ENCODE peak calls at places on chromosomes 16 and 17, in six cellular contexts. T, F, V, Y, E and A are unnamed samples. For H3K4me1, the result is how much of the 10 kb centered on the place peaks cover.

GRCh38 chr17:39231587-39232551 is 6.1 kb upstream of the STAC2 start:
- DNase-seq in T (no peak), F (no peak), V (no peak), Y (peak), E (peak), A (peak)

GRCh38 chr17:31673076-31673475 is 186.0 kb downstream of the COPRS start:
- DNase-seq in T (no peak), F (no peak), V (no peak), Y (no peak), E (no peak), A (no peak)

GRCh38 chr17:9907131-9907530 is 2.1 kb upstream of the RCVRN start:
- DNase-seq in T (no peak), F (no peak), V (no peak), Y (no peak), E (no peak), A (no peak)

GRCh38 chr17:52824542-52824941 is 666.0 kb upstream of the CA10 start:
- DNase-seq in T (no peak), F (no peak), V (no peak), Y (no peak), E (no peak), A (peak)

GRCh38 chr16:10656618-10657017 is 38.1 kb downstream of the TEKT5 start:
- DNase-seq in T (no peak), F (no peak), V (no peak), Y (no peak), E (no peak), A (no peak)

GRCh38 chr17:30530346-30531025 is 53.3 kb downstream of the GOSR1 start:
- DNase-seq in T (no peak), F (no peak), V (no peak), Y (no peak), E (no peak), A (no peak)

GRCh38 chr16:2752850-2753522 is 548 bp downstream of the SRRM2 start:
- DNase-seq in T (no peak), F (peak), V (peak), Y (peak), E (peak), A (peak)

GRCh38 chr16:70766176-70766575 is 34.8 kb downstream of the VAC14 start:
- DNase-seq in T (no peak), F (no peak), V (no peak), Y (no peak), E (no peak), A (no peak)

GRCh38 chr16:89574681-89575246 is 794 bp upstream of the CPNE7 start:
- DNase-seq in T (no peak), F (no peak), V (peak), Y (peak), E (peak), A (no peak)

GRCh38 chr17:20944014-20944905 is 98.6 kb downstream of the USP22 start:
- DNase-seq in T (no peak), F (no peak), V (peak), Y (peak), E (no peak), A (peak)

GRCh38 chr16:22624759-22625533 is 114.3 kb downstream of the NPIPB5 start:
- DNase-seq in T (no peak), F (no peak), V (no peak), Y (no peak), E (no peak), A (no peak)

GRCh38 chr16:86195863-86196630 is 297.1 kb downstream of the IRF8 start:
- DNase-seq in T (peak), F (no peak), V (no peak), Y (no peak), E (no peak), A (peak)

GRCh38 chr17:36463916-36464764 is 22.3 kb upstream of the ZNHIT3 start:
- DNase-seq in T (peak), F (no peak), V (peak), Y (peak), E (peak), A (peak)

GRCh38 chr17:30519707-30520106 is 42.5 kb downstream of the GOSR1 start:
- DNase-seq in T (no peak), F (no peak), V (no peak), Y (peak), E (no peak), A (no peak)

GRCh38 chr17:37555386-37555785 is 53.8 kb downstream of the SYNRG start:
- DNase-seq in T (no peak), F (no peak), V (no peak), Y (no peak), E (no peak), A (no peak)

GRCh38 chr16:69827527-69827926 is 65.4 kb downstream of the WWP2 start:
- DNase-seq in T (no peak), F (no peak), V (no peak), Y (no peak), E (no peak), A (no peak)

GRCh38 chr17:70053241-70054234 is 21.5 kb upstream of the KCNJ16 start:
- DNase-seq in T (no peak), F (peak), V (no peak), Y (no peak), E (no peak), A (no peak)

GRCh38 chr16:23182206-23182674 is 305 bp upstream of the SCNN1G start:
- DNase-seq in T (peak), F (peak), V (peak), Y (peak), E (peak), A (peak)

GRCh38 chr17:3603119-3603869 is 5.9 kb downstream of the TRPV1 start:
- DNase-seq in T (no peak), F (no peak), V (no peak), Y (no peak), E (no peak), A (no peak)

GRCh38 chr17:15031971-15032370 is 233.2 kb downstream of the PMP22 start:
- DNase-seq in T (no peak), F (no peak), V (no peak), Y (no peak), E (no peak), A (no peak)

GRCh38 chr17:9360610-9361571 is 214.7 kb downstream of the STX8 start:
- DNase-seq in T (no peak), F (peak), V (no peak), Y (peak), E (no peak), A (no peak)

GRCh38 chr16:56667581-56668571 is at the start of gene MT1G:
- DNase-seq in T (no peak), F (no peak), V (no peak), Y (no peak), E (peak), A (no peak)

GRCh38 chr17:75828741-75829140 is 15.5 kb downstream of the UNC13D start:
- DNase-seq in T (no peak), F (no peak), V (no peak), Y (no peak), E (no peak), A (no peak)

GRCh38 chr17:64110436-64111152 is 19.4 kb downstream of the ERN1 start:
- DNase-seq in T (no peak), F (no peak), V (no peak), Y (no peak), E (no peak), A (no peak)

GRCh38 chr16:27228036-27228435 is 24.7 kb downstream of the KDM8 start:
- DNase-seq in T (no peak), F (no peak), V (no peak), Y (no peak), E (no peak), A (no peak)

GRCh38 chr16:5378531-5378930 is 280.9 kb upstream of the EEF2KMT start:
- DNase-seq in T (no peak), F (no peak), V (no peak), Y (no peak), E (no peak), A (no peak)

GRCh38 chr17:64741038-64741641 is 79.0 kb upstream of the SMURF2 start:
- DNase-seq in T (no peak), F (no peak), V (no peak), Y (no peak), E (no peak), A (no peak)

GRCh38 chr17:42845918-42846593 is 1.7 kb downstream of the AOC2 start:
- DNase-seq in T (no peak), F (no peak), V (no peak), Y (no peak), E (no peak), A (peak)

GRCh38 chr17:14282700-14283099 is 18.2 kb upstream of the HS3ST3B1 start:
- DNase-seq in T (no peak), F (no peak), V (no peak), Y (no peak), E (no peak), A (no peak)

GRCh38 chr16:27332105-27332504 is 18.3 kb downstream of the IL4R start:
- DNase-seq in T (no peak), F (no peak), V (no peak), Y (no peak), E (no peak), A (no peak)

GRCh38 chr17:2974347-2974746 is 89.1 kb downstream of the OR1D5 start:
- DNase-seq in T (no peak), F (no peak), V (no peak), Y (no peak), E (no peak), A (no peak)

GRCh38 chr17:57135026-57135747 is 50.1 kb downstream of the AKAP1 start:
- DNase-seq in T (no peak), F (no peak), V (no peak), Y (no peak), E (no peak), A (no peak)

GRCh38 chr17:81037026-81037782 is 2.3 kb downstream of the BAIAP2 start:
- DNase-seq in T (no peak), F (no peak), V (no peak), Y (no peak), E (peak), A (peak)
- H3K4me1 ChIP-seq in T (under half), F (under half), V (half or more), Y (under half), E (half or more), A (half or more)

DNA sequence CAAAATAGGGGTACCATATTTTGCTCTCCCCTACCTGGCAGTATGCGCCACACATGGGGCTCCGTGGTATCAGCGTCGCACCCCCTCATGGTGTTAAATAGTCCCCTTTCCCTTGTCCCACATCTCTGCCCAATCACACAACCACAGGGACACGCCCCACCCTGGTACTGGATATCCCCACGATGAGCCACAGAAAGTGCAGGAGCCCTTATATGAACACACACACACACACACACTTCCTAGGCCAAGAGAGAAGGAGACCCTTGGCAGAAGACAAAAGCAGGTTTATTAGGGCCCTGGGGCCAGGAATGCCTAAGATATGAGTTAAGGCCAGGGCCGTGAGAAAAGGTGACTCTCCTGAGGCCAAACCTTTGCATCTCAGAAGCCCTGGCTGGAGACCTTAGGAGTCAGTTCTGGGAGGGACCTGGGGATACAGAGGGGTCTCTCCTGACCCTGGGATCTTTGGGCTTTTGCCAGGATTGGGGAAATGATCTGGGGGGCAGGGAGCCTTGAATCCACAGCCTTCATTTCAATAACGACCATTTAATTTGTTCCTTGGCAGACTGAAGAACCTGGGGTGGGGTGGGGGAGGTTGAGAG is 11.6 kb downstream of the COPZ2 start:
- DNase-seq in T (no peak), F (peak), V (no peak), Y (peak), E (no peak), A (peak)
- H3K4me3 ChIP-seq in T (peak), F (peak), V (peak), Y (peak), E (peak), A (peak)

DNA sequence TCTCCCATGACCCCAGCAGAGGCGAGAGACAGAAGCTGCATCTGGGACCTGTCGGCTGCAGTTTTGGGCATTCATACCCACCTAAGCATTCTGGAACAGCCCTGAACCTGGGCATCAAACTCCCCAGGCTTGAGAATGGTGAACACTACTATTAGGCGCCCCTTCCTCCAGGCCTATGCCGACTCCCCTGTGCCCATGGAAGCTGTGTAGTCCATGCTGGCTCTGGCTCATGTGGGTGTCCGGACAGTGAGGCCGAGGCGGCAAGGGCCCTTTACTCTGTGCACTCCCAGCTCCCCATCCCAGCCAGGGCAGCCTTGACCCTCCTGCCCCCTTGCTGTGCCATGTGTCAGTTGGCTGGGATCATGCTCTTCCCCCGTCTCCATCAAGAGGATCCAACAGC is 89.0 kb upstream of the TOB1 start:
- DNase-seq in T (no peak), F (no peak), V (no peak), Y (no peak), E (no peak), A (peak)
- H3K4me1 ChIP-seq in T (under half), F (under half), V (under half), Y (under half), E (half or more), A (under half)

GRCh38 chr16:4111748-4112696 is 4.2 kb downstream of the ADCY9 start:
- DNase-seq in T (no peak), F (no peak), V (no peak), Y (no peak), E (no peak), A (no peak)

GRCh38 chr16:4114257-4115208 is 1.7 kb downstream of the ADCY9 start:
- DNase-seq in T (no peak), F (no peak), V (no peak), Y (no peak), E (peak), A (no peak)

GRCh38 chr16:4115209-4115940 is 867 bp downstream of the ADCY9 start:
- DNase-seq in T (peak), F (peak), V (no peak), Y (peak), E (peak), A (peak)

GRCh38 chr16:4115941-4116327 is 308 bp downstream of the ADCY9 start:
- DNase-seq in T (no peak), F (no peak), V (no peak), Y (no peak), E (peak), A (no peak)

GRCh38 chr16:4113358-4114256 is 2.6 kb downstream of the ADCY9 start:
- DNase-seq in T (no peak), F (no peak), V (no peak), Y (no peak), E (peak), A (no peak)
- H3K4me3 ChIP-seq in T (no peak), F (peak), V (no peak), Y (no peak), E (peak), A (no peak)

GRCh38 chr16:68276223-68276622 is 11.9 kb downstream of the SLC7A6 start:
- DNase-seq in T (no peak), F (no peak), V (no peak), Y (no peak), E (no peak), A (no peak)
- H3K4me1 ChIP-seq in T (under half), F (under half), V (under half), Y (under half), E (half or more), A (half or more)

GRCh38 chr17:45022655-45023339 is 28.6 kb downstream of the DCAKD start:
- DNase-seq in T (no peak), F (no peak), V (no peak), Y (no peak), E (no peak), A (no peak)

GRCh38 chr17:45019177-45019711 is 32.2 kb downstream of the DCAKD start:
- DNase-seq in T (no peak), F (peak), V (no peak), Y (peak), E (peak), A (no peak)

GRCh38 chr17:45022288-45022648 is 29.2 kb downstream of the DCAKD start:
- DNase-seq in T (no peak), F (no peak), V (no peak), Y (no peak), E (no peak), A (no peak)

GRCh38 chr17:45020354-45021138 is 30.9 kb downstream of the DCAKD start:
- DNase-seq in T (no peak), F (peak), V (no peak), Y (no peak), E (no peak), A (no peak)

GRCh38 chr17:45021607-45022287 is 29.7 kb downstream of the DCAKD start:
- DNase-seq in T (peak), F (peak), V (no peak), Y (peak), E (peak), A (peak)
- H3K4me3 ChIP-seq in T (no peak), F (peak), V (no peak), Y (peak), E (peak), A (peak)

DNA sequence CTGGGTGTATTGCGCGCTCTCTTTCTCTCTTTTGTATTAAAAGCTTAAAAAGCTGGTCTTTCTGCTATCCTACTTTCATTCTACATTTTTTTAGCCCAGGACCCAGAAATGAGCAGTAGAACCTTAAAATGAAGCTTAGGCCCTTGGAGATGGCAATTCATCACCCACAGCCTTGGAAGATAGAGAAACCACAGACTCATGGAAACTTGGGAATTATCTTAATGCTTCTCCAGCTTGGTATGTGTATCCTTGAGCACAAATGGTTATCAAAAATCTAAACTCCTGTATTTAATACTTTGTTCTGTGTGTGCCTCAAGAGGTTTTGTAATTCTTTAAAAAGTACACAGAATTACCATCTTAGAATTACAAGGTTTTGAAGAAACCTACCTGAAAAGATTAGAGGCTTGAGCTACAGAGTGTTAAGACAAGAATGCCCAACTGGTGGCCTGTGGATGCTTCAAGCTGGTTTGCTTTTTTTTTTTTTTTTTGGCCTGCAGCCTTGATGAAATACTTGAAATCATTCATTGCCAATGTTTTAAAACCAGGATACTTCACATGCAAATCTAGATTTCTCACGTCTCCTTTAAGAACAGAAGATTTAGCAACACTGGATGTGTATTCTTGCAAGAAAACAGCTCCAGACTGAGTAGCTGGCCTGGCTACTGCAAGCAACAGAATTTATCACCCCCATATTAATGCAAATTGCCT is 105.0 kb downstream of the XYLT1 start:
- DNase-seq in T (no peak), F (no peak), V (no peak), Y (no peak), E (no peak), A (no peak)
- H3K4me1 ChIP-seq in T (under half), F (under half), V (under half), Y (under half), E (under half), A (under half)

DNA sequence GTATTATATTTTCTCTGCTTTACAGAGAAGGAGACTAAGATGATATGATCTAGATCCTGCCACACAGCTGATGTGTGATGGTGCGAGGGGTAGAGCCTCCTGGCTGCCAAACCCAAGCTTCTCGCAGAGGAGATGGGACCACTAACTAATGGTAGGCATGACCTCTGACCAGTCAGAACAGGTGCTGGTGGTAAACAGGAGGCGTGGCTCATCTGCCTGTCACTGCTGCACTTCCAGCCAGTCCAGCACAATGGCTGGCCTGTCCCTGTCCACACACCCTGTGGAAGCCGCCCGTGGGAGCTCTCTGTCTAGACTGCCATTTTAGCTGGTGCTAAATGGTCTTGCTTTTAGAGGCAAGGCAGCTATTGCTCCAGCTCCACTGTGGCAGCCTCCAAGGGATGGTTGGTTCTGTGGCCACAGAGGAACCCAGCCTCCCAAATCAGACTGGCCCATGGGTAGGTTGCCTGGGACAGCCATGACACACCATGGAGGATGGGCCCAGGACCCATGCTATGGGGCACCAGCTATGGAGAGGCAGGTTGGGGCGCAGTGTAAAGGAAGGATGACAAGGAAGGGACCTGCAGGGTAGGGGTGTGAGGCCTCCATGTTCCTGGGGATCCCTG is 86.7 kb downstream of the KSR1 start:
- DNase-seq in T (no peak), F (no peak), V (no peak), Y (no peak), E (no peak), A (no peak)
- H3K4me3 ChIP-seq in T (no peak), F (no peak), V (no peak), Y (no peak), E (no peak), A (no peak)